ENCODE peak calls at places on chromosome 22, in eight cellular contexts. R is left ventricle myocardium superior; B is fibroblast of mammary gland; C is mesendoderm; Q is activated CD8-positive, alpha-beta memory T cell treated with anti-CD3 and anti-CD28 coated beads for 48 hours; M is stimulated activated naive CD8-positive, alpha-beta T cell treated with anti-CD3 and anti-CD28 coated beads, Interleukin-15, amount 100 ng/mL, for 72 hours; H is CD8-positive, alpha-beta memory T cell; U is HTR-8/SVneo. N is an unnamed sample.

GRCh38 chr22:21455334-21456089 is 11.7 kb upstream of the TMEM191C start:
- DNase-seq in C (no peak), B (no peak), M (no peak), H (no peak), U (no peak), R (peak; percentile 18), Q (no peak), N (no peak)

GRCh38 chr22:45612940-45613339 is 58.7 kb upstream of the ATXN10 start:
- DNase-seq in H (no peak), M (no peak), C (no peak), R (peak; percentile 43), Q (no peak), B (peak; percentile 45), U (no peak), N (no peak)

GRCh38 chr22:27752771-27753170 is 48.8 kb downstream of the MN1 start:
- DNase-seq in R (peak; percentile 78), Q (no peak), U (no peak), C (no peak), H (no peak), B (peak; percentile 42), M (no peak), N (peak; percentile 65)

GRCh38 chr22:26471522-26471921 is 12.1 kb downstream of the HPS4 start:
- DNase-seq in C (peak; percentile 88), Q (no peak), B (no peak), R (no peak), U (no peak), M (no peak), H (no peak), N (peak; percentile 95)

GRCh38 chr22:36330655-36331305 is 57.0 kb downstream of the MYH9 start:
- DNase-seq in R (peak; percentile 64), C (peak; percentile 92), H (no peak), Q (no peak), M (no peak), U (no peak), B (peak; percentile 62), N (peak; percentile 69)

GRCh38 chr22:48884292-48884691 is 943.4 kb downstream of the BRD1 start:
- DNase-seq in R (peak; percentile 10), H (no peak), Q (no peak), U (no peak), C (no peak), B (no peak), M (no peak), N (no peak)

GRCh38 chr22:24996420-24996952 is 44.0 kb downstream of the KIAA1671 start:
- DNase-seq in Q (no peak), M (no peak), U (peak; percentile 74), C (peak; percentile 100), R (no peak), B (peak; percentile 23), H (no peak), N (peak; percentile 91)

GRCh38 chr22:36563001-36563400 is 34.0 kb upstream of the EIF3D start:
- DNase-seq in R (no peak), U (no peak), H (no peak), B (no peak), Q (no peak), C (no peak), M (no peak), N (no peak)

GRCh38 chr22:38299758-38300157 is 17.5 kb downstream of the CSNK1E start:
- DNase-seq in U (no peak), R (peak; percentile 72), M (no peak), C (no peak), B (no peak), Q (no peak), H (no peak), N (no peak)

GRCh38 chr22:35996596-35996995 is 32.0 kb downstream of the RBFOX2 start:
- DNase-seq in C (no peak), B (no peak), M (no peak), Q (no peak), H (no peak), R (no peak), U (no peak), N (no peak)

GRCh38 chr22:42202669-42203068 is 67.8 kb downstream of the TCF20 start:
- DNase-seq in Q (no peak), B (peak; percentile 30), H (peak; percentile 20), M (peak; percentile 16), U (no peak), C (peak; percentile 16), R (no peak), N (no peak)

GRCh38 chr22:30969532-30970355 is 679 bp downstream of the TUG1 start:
- DNase-seq in R (no peak), Q (peak; percentile 29), H (no peak), M (no peak), U (peak; percentile 12), B (peak; percentile 44), C (peak; percentile 65), N (peak; percentile 10)

GRCh38 chr22:20575724-20576444 is 68.5 kb downstream of the MED15 start:
- DNase-seq in Q (no peak), H (no peak), C (no peak), M (no peak), R (no peak), U (no peak), B (no peak), N (no peak)

GRCh38 chr22:19597399-19597735 is 73.2 kb upstream of the CLDN5 start:
- DNase-seq in C (no peak), U (no peak), Q (no peak), H (peak; percentile 46), M (no peak), B (no peak), R (no peak), N (no peak)

GRCh38 chr22:41563051-41563711 is 2.4 kb downstream of the CSDC2 start:
- DNase-seq in U (peak; percentile 76), B (peak; percentile 83), R (peak; percentile 56), Q (no peak), M (no peak), H (no peak), C (peak; percentile 84), N (peak; percentile 91)

GRCh38 chr22:22508274-22509176 is at the start of gene ZNF280B:
- DNase-seq in Q (peak; percentile 78), U (peak; percentile 74), R (peak; percentile 79), M (peak; percentile 89), H (peak; percentile 79), C (peak; percentile 90), B (peak; percentile 79), N (peak; percentile 55)

GRCh38 chr22:22519591-22519990 is 479 bp downstream of the ZNF280A start:
- DNase-seq in C (no peak), M (no peak), Q (no peak), U (no peak), H (no peak), B (no peak), R (no peak), N (peak; percentile 37)

GRCh38 chr22:24819941-24820461 is 14.0 kb downstream of the SGSM1 start:
- DNase-seq in B (no peak), U (no peak), Q (no peak), R (peak; percentile 82), M (no peak), C (no peak), H (no peak), N (no peak)

GRCh38 chr22:23509571-23510302 is 70.4 kb downstream of the IGLL1 start:
- DNase-seq in C (peak; percentile 96), U (no peak), H (no peak), Q (no peak), R (peak; percentile 18), M (no peak), B (peak; percentile 74), N (peak; percentile 19)

GRCh38 chr22:46676881-46677280 is 56.7 kb downstream of the GRAMD4 start:
- DNase-seq in C (no peak), U (no peak), H (no peak), Q (no peak), R (peak; percentile 61), M (no peak), B (no peak), N (no peak)

GRCh38 chr22:43039800-43040199 is 24.9 kb upstream of the PACSIN2 start:
- DNase-seq in C (peak; percentile 47), U (no peak), H (no peak), M (no peak), R (no peak), B (no peak), Q (no peak), N (no peak)

GRCh38 chr22:26606611-26607010 is 11.2 kb downstream of the CRYBB1 start:
- DNase-seq in Q (no peak), B (peak; percentile 81), M (no peak), H (no peak), C (no peak), U (no peak), R (no peak), N (peak; percentile 65)

GRCh38 chr22:29212738-29213137 is 7.0 kb downstream of the EMID1 start:
- DNase-seq in U (no peak), B (no peak), R (no peak), M (no peak), C (no peak), Q (no peak), H (no peak), N (no peak)

GRCh38 chr22:29799217-29799680 is 32.1 kb downstream of the UQCR10 start:
- DNase-seq in H (no peak), B (peak; percentile 95), U (peak; percentile 89), C (no peak), R (peak; percentile 90), Q (no peak), M (no peak), N (peak; percentile 88)

GRCh38 chr22:48743601-48744282 is 1083.9 kb downstream of the BRD1 start:
- DNase-seq in U (no peak), C (no peak), R (no peak), H (no peak), B (no peak), M (no peak), Q (no peak), N (no peak)

GRCh38 chr22:19514831-19515565 is 9.2 kb downstream of the CLDN5 start:
- DNase-seq in H (no peak), U (no peak), B (peak; percentile 15), M (no peak), C (no peak), R (no peak), Q (no peak), N (no peak)

GRCh38 chr22:32636884-32637283 is 162.3 kb downstream of the FBXO7 start:
- DNase-seq in B (no peak), H (no peak), U (no peak), M (no peak), Q (no peak), R (no peak), C (no peak), N (no peak)